ENCODE peak calls at places on chromosome 17, in five cellular contexts. T is ovary, C is A549, B is vagina, Y is HCT116. L is an unnamed sample.

GRCh38 chr17:62750502-62751349 is 57.4 kb downstream of the MARCHF10 start:
- DNase-seq in T (peak), C (no peak), B (no peak), Y (no peak), L (no peak)

GRCh38 chr17:55699178-55699865 is 23.3 kb downstream of the TMEM100 start:
- DNase-seq in T (no peak), C (no peak), B (no peak), Y (no peak), L (no peak)

GRCh38 chr17:50043290-50044148 is 12.4 kb upstream of the ITGA3 start:
- DNase-seq in T (no peak), C (no peak), B (no peak), Y (no peak), L (no peak)

GRCh38 chr17:38868968-38869646 is 751 bp upstream of the LASP1 start:
- DNase-seq in T (peak), C (peak), B (no peak), Y (peak), L (no peak)

GRCh38 chr17:2008332-2009126 is 16.6 kb downstream of the RTN4RL1 start:
- DNase-seq in T (no peak), C (no peak), B (no peak), Y (no peak), L (no peak)

GRCh38 chr17:83185023-83186002 is 105.9 kb downstream of the METRNL start:
- DNase-seq in T (no peak), C (no peak), B (peak), Y (no peak), L (no peak)

GRCh38 chr17:15398291-15398690 is 56.9 kb upstream of the TEKT3 start:
- DNase-seq in T (no peak), C (no peak), B (no peak), Y (peak), L (no peak)

GRCh38 chr17:79970576-79971068 is 65.0 kb downstream of the TBC1D16 start:
- DNase-seq in T (no peak), C (peak), B (no peak), Y (peak), L (peak)

DNA sequence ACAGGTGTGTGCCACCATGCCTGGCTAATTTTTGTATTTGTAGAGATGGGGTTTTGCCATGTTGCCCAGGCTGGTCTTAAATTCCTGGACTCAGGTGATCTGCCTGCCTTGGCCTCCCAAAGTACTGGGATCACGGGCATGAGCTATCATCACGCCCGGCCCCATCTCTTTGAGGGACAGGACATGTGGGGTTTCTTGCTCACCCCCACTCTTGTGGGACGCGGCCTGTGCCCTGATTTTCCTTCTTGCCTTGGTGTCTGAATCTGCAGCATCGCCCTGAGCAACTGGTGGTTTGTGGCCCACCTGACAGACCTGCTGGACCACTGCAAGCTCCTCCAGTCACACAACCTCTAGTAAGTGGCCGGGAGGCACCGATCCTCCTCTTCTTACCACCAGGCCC is 25.6 kb downstream of the NUP85 start:
- DNase-seq in T (no peak), C (no peak), B (no peak), Y (no peak), L (no peak)
- TF ChIP-seq POLR2A in T (no peak), C (no peak), B (no peak), Y (no peak), L (no peak)

GRCh38 chr17:76353004-76353598 is 615 bp downstream of the PRPSAP1 start:
- DNase-seq in T (peak), C (no peak), B (no peak), Y (no peak), L (peak)

GRCh38 chr17:76354317-76354729 is 607 bp upstream of the PRPSAP1 start:
- DNase-seq in T (no peak), C (no peak), B (no peak), Y (no peak), L (no peak)

GRCh38 chr17:76354747-76355310 is 1.1 kb upstream of the PRPSAP1 start:
- DNase-seq in T (no peak), C (peak), B (no peak), Y (no peak), L (no peak)

GRCh38 chr17:76351526-76352071 is 2.1 kb downstream of the PRPSAP1 start:
- DNase-seq in T (no peak), C (no peak), B (no peak), Y (no peak), L (no peak)

DNA sequence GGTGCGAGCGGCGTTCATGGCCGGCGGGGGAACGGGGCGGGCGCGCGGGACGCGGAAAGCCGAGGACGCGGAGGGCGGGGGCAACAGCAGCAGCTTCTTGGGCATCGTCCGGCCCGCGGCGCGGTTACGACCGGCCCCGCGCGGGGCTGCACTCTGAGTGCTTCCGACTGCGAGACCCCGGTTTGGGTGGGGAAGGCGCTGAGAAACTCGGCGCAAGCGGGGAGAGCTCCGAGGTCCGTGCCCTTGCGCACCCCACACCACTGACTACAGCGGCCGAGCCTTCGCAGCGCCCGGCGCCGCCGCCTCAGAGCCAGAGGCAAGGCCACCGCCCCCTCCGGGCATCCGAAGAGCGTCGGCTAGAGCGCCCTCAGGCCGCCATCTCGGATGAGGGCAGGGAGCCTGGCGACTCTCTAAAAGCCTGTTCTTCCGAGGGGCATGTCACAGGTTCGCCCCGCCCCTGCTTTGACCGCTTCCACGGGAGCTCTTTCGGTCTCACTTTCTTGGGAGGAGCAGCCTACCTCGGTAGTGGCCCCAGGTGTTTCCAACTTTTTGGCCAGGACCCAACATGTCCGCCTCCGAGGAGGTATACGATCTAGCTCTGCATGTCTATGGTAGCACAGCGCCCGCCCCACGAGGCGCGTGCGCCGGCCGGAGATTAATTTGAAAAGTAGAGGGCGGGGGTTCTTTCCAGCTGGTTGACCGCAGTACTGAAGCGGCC is at the start of gene PRPSAP1:
- DNase-seq in T (peak), C (peak), B (no peak), Y (peak), L (peak)
- TF ChIP-seq POLR2A in T (peak), C (peak), B (peak), Y (peak), L (peak)

GRCh38 chr17:72515291-72516065 is 394.7 kb downstream of the SOX9 start:
- DNase-seq in T (no peak), C (no peak), B (no peak), Y (no peak), L (no peak)
- TF ChIP-seq POLR2A in T (no peak), C (no peak), B (no peak), Y (no peak), L (no peak)

GRCh38 chr17:43645765-43646481 is 15.8 kb downstream of the MEOX1 start:
- DNase-seq in T (peak), C (no peak), B (no peak), Y (no peak), L (no peak)
- TF ChIP-seq POLR2A in T (peak), C (no peak), B (no peak), Y (no peak), L (no peak)

GRCh38 chr17:32490101-32490482 is 3.3 kb downstream of the CDK5R1 start:
- DNase-seq in T (no peak), C (no peak), B (no peak), Y (no peak), L (no peak)
- TF ChIP-seq POLR2A in T (no peak), C (no peak), B (no peak), Y (no peak), L (no peak)

DNA sequence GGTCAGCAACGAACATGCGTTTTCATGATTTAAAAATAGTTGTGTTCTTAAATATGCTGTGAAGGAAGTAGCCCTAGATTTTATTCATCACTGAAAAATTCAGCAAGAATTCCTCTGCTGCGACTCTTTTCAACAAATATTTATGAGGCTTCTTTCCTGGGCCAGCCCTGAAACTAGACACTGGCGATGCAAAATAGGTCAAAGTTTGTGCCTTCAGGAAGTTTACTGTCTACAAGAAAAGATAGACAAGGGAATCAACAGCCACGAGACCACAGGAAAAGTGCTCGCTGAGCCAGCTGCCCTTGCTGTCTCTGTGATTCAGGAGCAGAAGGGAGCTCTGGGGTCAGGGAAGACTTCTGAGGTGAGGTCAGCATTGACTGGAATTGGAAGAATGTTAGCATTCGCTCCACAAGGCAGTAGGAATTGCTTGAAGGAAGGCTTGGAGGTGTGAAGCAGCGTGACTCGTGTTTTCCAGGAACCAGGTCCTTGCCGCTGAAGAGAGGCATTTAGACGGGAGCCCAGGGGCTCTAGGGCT is 1.9 kb upstream of the RPL26 start:
- DNase-seq in T (no peak), C (peak), B (no peak), Y (peak), L (no peak)
- TF ChIP-seq POLR2A in T (no peak), C (no peak), B (no peak), Y (no peak), L (no peak)

GRCh38 chr17:81250286-81251090 is 11.4 kb downstream of the NDUFAF8 start:
- DNase-seq in T (no peak), C (no peak), B (no peak), Y (no peak), L (no peak)
- TF ChIP-seq POLR2A in T (no peak), C (no peak), B (no peak), Y (no peak), L (no peak)

DNA sequence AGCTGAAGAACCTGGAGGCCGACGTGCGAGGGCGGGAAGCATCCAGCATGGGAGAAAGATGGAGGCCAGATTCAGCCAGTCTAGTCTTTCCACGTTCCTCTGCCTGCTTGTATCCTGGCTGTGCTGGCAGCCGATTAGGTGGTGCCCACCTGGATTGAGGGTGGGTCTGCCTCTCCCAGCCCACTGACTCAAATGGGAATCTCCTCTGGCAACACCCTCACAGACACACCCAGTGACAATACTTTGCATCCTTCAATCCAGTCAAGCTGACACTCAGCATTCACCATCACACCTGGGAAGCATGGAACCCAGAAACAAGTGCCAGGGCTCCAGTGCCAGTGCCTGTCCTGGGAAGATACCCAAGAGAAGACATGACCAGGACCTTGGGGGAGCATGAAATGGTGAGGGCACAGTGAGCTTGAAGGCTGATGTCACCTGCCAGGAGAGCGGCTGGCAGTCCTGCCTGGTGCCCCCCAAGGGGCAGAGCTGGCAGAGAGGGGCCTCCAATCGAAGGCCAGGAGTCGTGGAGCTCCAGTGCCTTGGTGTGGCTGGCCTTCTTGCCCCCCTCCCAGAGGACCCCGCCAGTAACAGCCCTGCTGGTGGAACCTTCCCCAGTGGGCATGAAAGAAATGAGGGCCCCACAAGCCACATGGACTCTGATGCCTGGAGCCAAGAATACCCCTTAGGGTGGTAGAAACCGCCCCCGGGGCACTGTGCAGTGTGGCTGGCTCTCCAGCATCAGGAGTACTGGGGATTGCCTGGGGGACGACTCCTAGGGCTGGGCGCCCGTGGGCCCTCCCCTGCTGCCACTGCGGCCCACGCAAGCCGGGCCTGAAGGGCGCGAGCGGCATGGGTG is 643 bp upstream of the NPB start:
- DNase-seq in T (no peak), C (no peak), B (no peak), Y (no peak), L (no peak)
- TF ChIP-seq POLR2A in T (no peak), C (no peak), B (no peak), Y (no peak), L (no peak)

DNA sequence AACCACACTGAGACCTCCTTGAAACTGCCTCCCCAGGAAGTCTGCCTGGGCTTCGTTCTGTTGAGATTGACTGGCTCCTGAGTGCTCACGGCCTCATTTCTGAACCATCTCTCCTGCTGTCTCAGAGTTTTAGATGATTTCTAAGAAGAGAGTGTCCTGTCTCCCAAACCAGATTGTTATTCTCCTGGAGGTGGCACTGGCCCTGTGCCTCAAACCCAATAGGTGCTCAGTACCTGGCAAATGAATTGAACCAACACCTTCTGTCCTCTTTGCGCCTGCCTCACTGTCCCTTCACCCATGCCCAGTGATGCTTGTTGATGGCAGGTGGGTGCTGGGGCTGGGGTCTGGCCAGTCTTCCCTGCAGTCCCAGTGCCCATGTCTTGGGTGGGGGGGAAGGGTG is 36.3 kb upstream of the C1QL1 start:
- DNase-seq in T (no peak), C (no peak), B (no peak), Y (no peak), L (no peak)
- TF ChIP-seq POLR2A in T (no peak), C (no peak), B (no peak), Y (no peak), L (no peak)

L was measured in GM12891.